ENCODE peak calls at places on chromosomes 2 and 18, in four cellular contexts. X, K, O and I are unnamed samples.

GRCh38 chr2:191646612-191646902 is 31.4 kb upstream of the NABP1 start:
- DNase-seq in K (no peak), X (no peak), O (no peak), I (peak)

GRCh38 chr2:212227755-212228154 is 310.8 kb downstream of the ERBB4 start:
- DNase-seq in O (no peak), X (no peak), K (peak), I (peak)

GRCh38 chr2:75261923-75262322 is 62.6 kb upstream of the TACR1 start:
- DNase-seq in K (no peak), O (no peak), X (no peak), I (no peak)

GRCh38 chr2:150911766-150912280 is 349.8 kb downstream of the RBM43 start:
- DNase-seq in O (peak), K (peak), X (no peak), I (peak)

GRCh38 chr2:9806656-9807055 is 36.6 kb upstream of the TAF1B start:
- DNase-seq in X (no peak), O (no peak), K (no peak), I (no peak)

GRCh38 chr2:157868993-157869392 is 7.1 kb downstream of the ACVR1 start:
- DNase-seq in O (no peak), X (no peak), K (no peak), I (peak)

GRCh38 chr18:10094608-10095137 is 180.9 kb downstream of the VAPA start:
- DNase-seq in X (no peak), K (no peak), O (no peak), I (no peak)

GRCh38 chr2:171882095-171882769 is 11.8 kb downstream of the SLC25A12 start:
- DNase-seq in O (no peak), K (no peak), X (no peak), I (no peak)

GRCh38 chr2:220855296-220855695 is 716.8 kb downstream of the EPHA4 start:
- DNase-seq in X (no peak), O (no peak), K (no peak), I (peak)

GRCh38 chr2:6352906-6353515 is 512.7 kb downstream of the CMPK2 start:
- DNase-seq in K (no peak), X (peak), O (peak), I (peak)

GRCh38 chr2:127770973-127771735 is 39.8 kb downstream of the WDR33 start:
- DNase-seq in X (no peak), K (peak), O (no peak), I (peak)

GRCh38 chr2:146388757-146389156 is 1456.1 kb upstream of the ACVR2A start:
- DNase-seq in X (no peak), K (peak), O (no peak), I (no peak)

GRCh38 chr2:234329202-234329930 is 167.5 kb downstream of the ARL4C start:
- DNase-seq in K (no peak), X (no peak), O (peak), I (no peak)

GRCh38 chr18:24633121-24633520 is 172.7 kb downstream of the HRH4 start:
- DNase-seq in X (no peak), O (no peak), K (no peak), I (no peak)

GRCh38 chr2:217216316-217216715 is 356.5 kb upstream of the TNP1 start:
- DNase-seq in X (no peak), O (no peak), K (no peak), I (no peak)

GRCh38 chr2:68594041-68594440 is 49.3 kb upstream of the PROKR1 start:
- DNase-seq in K (no peak), O (no peak), X (no peak), I (peak)

GRCh38 chr2:102439065-102439695 is 16.2 kb downstream of the IL18RAP start:
- DNase-seq in K (no peak), O (no peak), X (no peak), I (peak)

GRCh38 chr2:3423492-3424170 is 44.1 kb downstream of the TRAPPC12 start:
- DNase-seq in O (peak), K (peak), X (peak), I (peak)

GRCh38 chr18:29979884-29980283 is 1062.7 kb downstream of the DSC3 start:
- DNase-seq in O (no peak), K (no peak), X (peak), I (no peak)

GRCh38 chr2:158502984-158503383 is 46.2 kb downstream of the PKP4 start:
- DNase-seq in O (no peak), K (peak), X (no peak), I (peak)

GRCh38 chr2:23772684-23773083 is 154.2 kb downstream of the ATAD2B start:
- DNase-seq in O (no peak), X (no peak), K (no peak), I (no peak)

GRCh38 chr2:160492401-160493226 is 993 bp downstream of the RBMS1 start:
- DNase-seq in K (peak), O (peak), X (peak), I (peak)

GRCh38 chr2:221392228-221392881 is 179.7 kb downstream of the EPHA4 start:
- DNase-seq in X (no peak), K (no peak), O (no peak), I (no peak)

GRCh38 chr2:130387804-130388203 is 31.9 kb downstream of the PTPN18 start:
- DNase-seq in X (peak), K (no peak), O (no peak), I (peak)

GRCh38 chr2:46207591-46207990 is 89.6 kb upstream of the EPAS1 start:
- DNase-seq in O (no peak), X (no peak), K (no peak), I (no peak)

GRCh38 chr18:10240276-10240675 is 214.2 kb upstream of the APCDD1 start:
- DNase-seq in X (no peak), O (no peak), K (no peak), I (no peak)

GRCh38 chr2:202249521-202249850 is 11.1 kb upstream of the SUMO1 start:
- DNase-seq in O (no peak), K (no peak), X (no peak), I (peak)

GRCh38 chr18:48889981-48890735 is 60.6 kb downstream of the SMAD7 start:
- DNase-seq in X (no peak), O (no peak), K (peak), I (no peak)

GRCh38 chr18:3107740-3108151 is 94.8 kb upstream of the LPIN2 start:
- DNase-seq in K (no peak), O (no peak), X (no peak), I (no peak)

GRCh38 chr2:239959059-239959971 is 65.8 kb downstream of the NDUFA10 start:
- DNase-seq in O (no peak), K (peak), X (no peak), I (peak)

GRCh38 chr2:219387284-219388126 is at the start of gene DNPEP:
- DNase-seq in X (peak), O (peak), K (peak), I (peak)

GRCh38 chr2:18791172-18791797 is 201.9 kb upstream of the NT5C1B start:
- DNase-seq in K (peak), O (no peak), X (no peak), I (no peak)

GRCh38 chr2:26352892-26353291 is 6.3 kb upstream of the ADGRF3 start:
- DNase-seq in K (peak), O (no peak), X (no peak), I (peak)

GRCh38 chr2:3461781-3462492 is 57.4 kb downstream of the ADI1 start:
- DNase-seq in O (no peak), X (peak), K (peak), I (peak)

GRCh38 chr2:67256892-67257291 is 140.2 kb upstream of the ETAA1 start:
- DNase-seq in X (no peak), O (no peak), K (peak), I (peak)

GRCh38 chr2:25361261-25362048 is 19.7 kb upstream of the DNMT3A start:
- DNase-seq in O (no peak), K (no peak), X (no peak), I (no peak)

GRCh38 chr2:233223059-233223894 is 28.2 kb upstream of the ATG16L1 start:
- DNase-seq in O (no peak), X (no peak), K (no peak), I (no peak)

DNA sequence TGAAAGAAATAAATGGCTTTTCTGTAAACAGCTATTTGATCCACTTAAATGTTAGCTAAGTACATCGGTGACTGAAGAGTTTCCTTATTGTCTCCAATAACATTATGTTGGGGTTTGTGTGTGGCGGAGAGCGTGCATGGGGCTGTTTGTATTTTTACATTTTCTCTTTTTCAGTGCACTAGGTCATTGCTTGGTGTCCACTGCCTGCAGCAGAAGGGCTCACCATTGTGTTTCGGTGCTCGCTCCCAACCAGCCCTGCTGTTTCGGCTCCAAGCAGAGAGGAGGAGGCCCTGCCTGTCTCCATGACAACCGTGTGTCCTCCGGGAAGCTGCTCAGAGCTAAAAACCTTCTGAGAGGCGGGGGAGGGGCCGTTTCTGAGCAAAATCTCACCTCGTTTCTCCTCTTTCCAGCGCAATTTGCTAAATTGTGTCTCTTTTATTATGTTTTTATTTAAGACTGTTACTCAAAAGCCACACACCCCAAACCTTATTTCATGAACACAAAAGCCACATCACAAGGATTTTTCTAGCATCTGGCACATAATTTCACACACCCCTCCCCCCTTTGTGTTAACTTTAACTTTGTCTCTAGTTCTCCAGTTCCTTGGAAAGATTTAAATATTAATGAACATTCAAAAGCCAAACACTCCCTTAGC is 112.8 kb upstream of the SLC38A11 start:
- DNase-seq in X (peak), K (peak), O (no peak), I (peak)
- H3K4me3 ChIP-seq in X (peak), K (peak), O (no peak), I (peak)

DNA sequence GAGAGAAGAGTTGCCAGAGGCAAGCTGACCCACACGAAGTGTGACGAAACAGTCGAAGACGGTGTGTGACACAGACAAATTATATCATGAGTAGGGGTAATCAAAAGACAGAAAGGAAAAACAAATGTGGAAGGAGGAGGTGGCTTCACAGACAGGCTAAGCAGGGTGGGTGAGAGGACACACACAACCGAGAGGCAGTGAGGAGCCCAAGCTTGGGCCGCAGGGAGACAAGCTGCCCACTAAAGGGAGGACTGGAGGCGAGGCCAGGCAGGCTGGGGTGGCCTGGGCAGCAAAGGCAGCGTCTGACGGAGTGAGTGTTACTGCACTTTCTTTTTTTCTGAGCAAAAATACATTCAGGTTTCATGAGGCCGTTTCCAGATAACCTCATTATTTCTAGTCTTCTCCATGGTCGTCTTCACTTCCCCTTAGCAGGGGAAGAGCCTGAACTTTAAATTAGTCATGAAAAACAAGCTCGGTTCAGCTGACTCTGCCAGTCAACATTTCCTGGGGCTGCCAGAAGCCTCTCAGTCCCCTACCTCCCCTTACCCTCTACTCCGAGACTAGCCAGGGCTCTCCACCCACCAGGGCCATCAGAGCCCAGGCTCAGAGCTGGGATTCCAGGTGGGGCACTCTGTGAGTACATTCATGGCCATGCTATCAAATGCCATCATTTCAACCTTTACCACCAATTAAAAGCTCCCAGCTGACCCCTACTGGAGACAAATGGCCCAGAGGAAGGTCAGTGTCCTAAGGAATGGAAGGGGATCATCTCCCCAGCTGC is 13.8 kb upstream of the ZFP36L2 start:
- DNase-seq in X (no peak), O (no peak), K (peak), I (no peak)
- TF ChIP-seq CTCF in X (peak), O (no peak), K (peak), I (peak)

DNA sequence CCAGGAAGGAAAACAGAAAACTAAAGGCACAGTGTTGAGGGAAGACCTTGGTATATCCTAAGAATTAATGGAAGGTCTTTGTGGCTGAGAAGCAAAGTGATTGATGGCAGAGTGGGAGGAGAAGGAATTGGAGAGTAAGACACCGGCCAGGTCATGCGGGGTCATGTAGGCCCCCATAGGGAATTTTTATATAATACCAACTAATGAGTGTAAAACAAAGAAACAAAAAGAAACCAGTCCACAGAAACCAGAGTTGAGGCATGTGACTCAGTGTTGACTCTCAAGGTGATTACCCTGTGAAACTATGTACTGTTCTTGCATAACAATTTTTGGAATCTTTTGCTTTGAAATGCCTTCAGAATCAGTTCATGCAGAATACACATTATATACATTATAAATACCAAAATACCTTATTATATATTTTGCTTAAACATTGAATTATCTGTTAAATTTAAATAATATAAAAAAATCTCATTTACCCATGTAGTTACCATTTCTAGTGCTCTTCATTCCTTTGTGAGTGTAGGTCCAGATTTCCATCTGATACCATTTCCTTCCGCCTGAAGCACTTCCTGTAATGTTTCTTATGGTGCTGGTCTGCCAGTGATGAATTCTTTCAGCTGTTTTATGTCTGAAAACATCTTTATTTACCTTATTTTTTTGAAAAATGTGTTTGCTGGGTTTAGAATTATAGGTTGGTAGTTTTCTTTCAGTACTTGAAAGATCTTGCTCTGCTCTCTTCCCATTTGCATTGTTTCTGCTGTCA is 8.6 kb downstream of the CLIP4 start:
- DNase-seq in X (no peak), O (no peak), K (peak), I (peak)
- H3K4me3 ChIP-seq in X (no peak), O (no peak), K (peak), I (no peak)

DNA sequence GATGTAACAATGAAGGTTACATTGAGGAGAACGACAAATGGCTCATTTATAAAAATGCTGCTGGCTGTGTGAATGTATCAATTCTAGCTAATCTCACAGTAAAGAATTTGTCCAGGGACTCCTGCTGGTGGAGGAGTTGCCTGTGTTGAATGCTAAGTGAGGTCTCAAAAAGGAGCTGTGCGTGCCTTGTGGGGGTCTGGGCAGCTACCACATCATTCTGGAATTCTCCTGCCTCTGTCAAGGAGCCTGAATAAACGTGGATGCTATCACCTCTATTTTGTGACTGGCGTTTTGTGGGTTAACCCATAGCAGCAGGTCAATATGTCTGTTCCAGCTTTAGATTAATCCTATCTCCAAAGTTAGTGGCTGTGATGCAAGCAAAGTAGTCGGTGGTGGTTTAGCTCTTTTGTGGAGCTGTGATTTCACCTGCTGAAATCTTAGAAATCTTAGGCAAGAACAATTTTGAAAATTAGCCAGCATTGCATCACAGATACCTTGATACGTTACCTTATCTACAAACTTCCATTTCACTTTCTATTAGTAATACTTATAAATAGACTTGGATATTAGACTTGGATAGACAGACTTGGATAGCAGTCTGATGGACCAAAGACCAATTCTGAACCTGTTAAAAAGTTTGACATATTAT is 96.8 kb downstream of the MTCL1 start:
- DNase-seq in X (peak), O (no peak), K (no peak), I (no peak)
- TF ChIP-seq CTCF in X (no peak), O (no peak), K (no peak), I (no peak)

GRCh38 chr18:44786257-44786656 is 105.6 kb downstream of the SETBP1 start:
- DNase-seq in X (no peak), K (no peak), O (no peak), I (no peak)
- H3K4me3 ChIP-seq in X (no peak), K (peak), O (no peak), I (no peak)

DNA sequence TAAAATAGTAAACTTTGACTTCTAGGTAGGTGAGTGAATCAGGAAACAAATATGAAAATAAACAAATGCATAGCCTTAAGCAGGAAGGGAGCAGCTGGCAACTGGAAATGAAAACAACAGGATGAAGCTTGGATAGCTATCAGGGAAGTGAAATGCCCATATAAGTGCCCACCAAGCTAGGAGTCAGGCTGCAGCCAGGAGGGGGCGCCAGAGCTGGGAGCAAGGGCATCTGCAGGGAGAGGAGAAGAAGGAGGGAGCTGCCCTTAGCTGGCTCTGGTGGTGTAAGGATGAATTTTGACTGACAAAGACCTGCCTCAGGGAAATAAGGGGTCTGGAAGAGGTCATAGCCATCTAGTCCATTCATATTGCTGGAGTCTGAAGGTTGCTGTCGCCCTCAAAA is 298.3 kb downstream of the TDRD15 start:
- DNase-seq in K (no peak), X (peak), O (peak), I (peak)
- TF ChIP-seq CTCF in K (no peak), X (peak), O (no peak), I (peak)

DNA sequence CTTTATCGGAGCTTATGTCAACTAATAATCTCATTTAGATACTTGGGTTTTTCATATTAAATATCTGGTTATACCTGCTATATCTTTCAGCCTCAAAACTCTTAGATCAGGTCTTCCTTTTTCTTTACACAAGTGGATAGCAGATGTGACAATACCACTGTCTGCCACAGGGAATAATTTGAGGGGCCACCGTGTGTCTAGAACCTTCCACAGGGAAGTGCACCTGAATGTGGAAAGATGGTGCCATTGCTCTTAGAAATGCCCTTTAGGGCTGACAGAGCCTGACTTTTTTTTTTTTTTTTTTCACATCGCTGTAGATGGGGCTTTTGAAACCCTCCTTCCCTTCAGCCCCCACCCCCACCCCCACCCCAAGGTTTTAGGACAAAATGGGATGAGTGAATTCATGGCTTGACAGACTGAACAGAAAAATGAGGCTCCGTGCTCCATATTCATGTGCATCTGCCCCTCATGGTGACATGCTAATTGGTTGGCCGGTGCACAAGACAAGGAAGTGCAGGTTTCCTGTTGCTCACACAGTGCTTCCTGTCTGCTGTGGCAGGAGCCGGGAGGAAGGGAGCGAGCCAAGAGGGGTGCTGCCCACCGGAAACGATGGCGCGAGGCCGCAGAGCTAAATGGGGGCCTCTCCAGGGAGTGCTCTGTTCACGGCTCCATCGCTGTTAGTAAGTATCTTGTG is 246.0 kb downstream of the LDLRAD4 start:
- DNase-seq in O (peak), X (no peak), K (peak), I (peak)
- H3K4me3 ChIP-seq in O (peak), X (no peak), K (peak), I (no peak)

GRCh38 chr2:86518498-86518897 is 44.7 kb downstream of the CHMP3 start:
- DNase-seq in K (no peak), X (peak), O (no peak), I (peak)

GRCh38 chr2:86522711-86523110 is 40.5 kb downstream of the CHMP3 start:
- DNase-seq in X (no peak), O (no peak), K (no peak), I (no peak)

GRCh38 chr2:86519349-86519748 is 43.9 kb downstream of the CHMP3 start:
- DNase-seq in X (no peak), O (no peak), K (peak), I (no peak)

GRCh38 chr2:86521922-86522321 is 41.3 kb downstream of the CHMP3 start:
- DNase-seq in K (no peak), X (no peak), O (no peak), I (no peak)

GRCh38 chr2:86520153-86520552 is 43.1 kb downstream of the CHMP3 start:
- DNase-seq in O (no peak), X (no peak), K (no peak), I (no peak)
- TF ChIP-seq CTCF in O (no peak), X (peak), K (no peak), I (peak)

GRCh38 chr2:152395132-152396024 is 60.4 kb downstream of the FMNL2 start:
- DNase-seq in O (no peak), K (peak), X (no peak), I (peak)
- H3K4me3 ChIP-seq in O (no peak), K (peak), X (no peak), I (no peak)